ENCODE peak calls at places on chromosomes 16 and 17, in six cellular contexts. R is prostate gland, Z is K562, W is uterus, K is ovary, Y is IMR-90. B is an unnamed sample.

GRCh38 chr16:67357561-67357960 is 30.9 kb downstream of the LRRC36 start:
- DNase-seq in Y (no peak), R (no peak), W (no peak), Z (no peak), K (no peak), B (no peak)

GRCh38 chr17:9336817-9337216 is 238.8 kb downstream of the STX8 start:
- DNase-seq in W (no peak), K (no peak), Z (no peak), Y (no peak), R (no peak), B (no peak)

GRCh38 chr16:79628501-79628975 is 28.0 kb upstream of the MAF start:
- DNase-seq in K (no peak), Z (no peak), W (no peak), Y (peak), R (no peak), B (no peak)

GRCh38 chr17:35242158-35242804 is 591 bp upstream of the SLFN5 start:
- DNase-seq in Z (peak), R (peak), Y (peak), W (peak), K (peak), B (peak)

GRCh38 chr17:83024205-83024971 is 55.0 kb upstream of the METRNL start:
- DNase-seq in W (no peak), Y (no peak), K (no peak), R (no peak), Z (no peak), B (peak)

GRCh38 chr17:68290955-68291835 is at the start of the genes ARSG and SLC16A6:
- DNase-seq in W (no peak), Y (peak), R (peak), Z (peak), K (peak), B (peak)

GRCh38 chr16:84737658-84738057 is 37.9 kb downstream of the USP10 start:
- DNase-seq in W (no peak), R (peak), Z (no peak), K (no peak), Y (no peak), B (no peak)

GRCh38 chr17:34637548-34638525 is 58.5 kb downstream of the TMEM132E start:
- DNase-seq in Y (peak), R (peak), K (peak), Z (peak), W (peak), B (peak)

GRCh38 chr17:29024456-29024952 is 18.4 kb upstream of the PIPOX start:
- DNase-seq in W (no peak), Z (no peak), R (no peak), Y (no peak), K (no peak), B (no peak)

GRCh38 chr16:4214215-4214621 is 27.7 kb downstream of the SRL start:
- DNase-seq in K (peak), W (peak), Z (no peak), Y (peak), R (no peak), B (peak)

GRCh38 chr16:47262938-47263337 is 119.2 kb upstream of the NETO2 start:
- DNase-seq in W (no peak), R (no peak), Y (peak), Z (no peak), K (no peak), B (no peak)

GRCh38 chr17:73510981-73511442 is 133.2 kb downstream of the SDK2 start:
- DNase-seq in Z (no peak), R (no peak), W (no peak), K (no peak), Y (no peak), B (no peak)

GRCh38 chr16:10009691-10010090 is 172.5 kb downstream of the GRIN2A start:
- DNase-seq in W (no peak), K (no peak), R (no peak), Z (no peak), Y (no peak), B (no peak)

GRCh38 chr17:58525239-58525638 is 10.8 kb upstream of the MTMR4 start:
- DNase-seq in K (peak), R (no peak), Y (peak), W (peak), Z (no peak), B (peak)

GRCh38 chr17:81294512-81295030 is 536 bp downstream of the SLC38A10 start:
- DNase-seq in Y (peak), Z (peak), R (no peak), W (peak), K (peak), B (peak)

GRCh38 chr17:6374271-6374691 is 60.6 kb downstream of the AIPL1 start:
- DNase-seq in Y (peak), Z (no peak), R (no peak), K (no peak), W (no peak), B (no peak)

GRCh38 chr17:4509402-4509801 is 10.7 kb downstream of the SPNS2 start:
- DNase-seq in W (no peak), K (no peak), Y (no peak), Z (peak), R (no peak), B (no peak)
- H3K27ac ChIP-seq in W (peak), K (no peak), Y (no peak), Z (no peak), R (no peak), B (peak)

GRCh38 chr16:25106567-25107465 is 4.7 kb upstream of the LCMT1 start:
- DNase-seq in R (peak), Z (peak), W (peak), K (peak), Y (peak), B (peak)
- TF ChIP-seq CTCF in R (no peak), Z (peak), W (no peak), K (peak), Y (peak), B (peak)

DNA sequence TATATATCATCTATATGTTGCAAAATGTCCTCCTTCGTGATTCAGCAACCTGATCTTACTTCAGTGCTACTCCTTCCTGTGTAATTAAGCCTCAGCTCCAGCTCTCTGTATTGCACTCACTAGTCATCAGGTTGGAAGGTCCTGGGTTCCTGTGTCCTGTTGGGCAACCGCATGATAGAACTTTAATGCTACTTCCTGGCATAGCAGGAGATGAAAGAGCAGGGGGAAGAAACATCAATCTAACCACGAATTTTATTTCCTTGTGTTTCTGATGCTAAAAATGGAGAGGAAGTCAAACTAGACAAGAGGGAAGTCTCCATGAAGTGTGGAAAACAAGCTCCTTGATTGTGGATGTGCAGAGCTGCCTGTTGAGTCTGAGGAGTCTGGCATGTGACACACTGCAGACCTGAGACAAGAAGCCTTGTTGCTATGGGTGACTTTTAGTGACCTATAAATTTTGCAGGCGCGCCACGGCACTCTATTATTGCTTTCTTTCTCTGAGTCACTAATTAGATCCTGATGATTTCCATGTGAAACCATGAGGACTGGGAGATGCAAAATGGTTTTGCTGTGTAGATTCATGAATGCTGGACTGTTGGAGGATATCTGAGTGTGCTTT is 25.6 kb downstream of the IGSF6 start:
- DNase-seq in R (no peak), Y (peak), W (peak), Z (no peak), K (no peak), B (peak)
- H3K27ac ChIP-seq in R (no peak), Y (peak), W (peak), Z (no peak), K (no peak), B (no peak)

GRCh38 chr16:24696699-24697098 is 32.8 kb upstream of the TNRC6A start:
- DNase-seq in W (no peak), Y (no peak), K (no peak), R (no peak), Z (no peak), B (no peak)

GRCh38 chr16:24698314-24698713 is 31.1 kb upstream of the TNRC6A start:
- DNase-seq in Y (no peak), K (no peak), W (no peak), R (peak), Z (no peak), B (no peak)

GRCh38 chr16:24701521-24701951 is 27.9 kb upstream of the TNRC6A start:
- DNase-seq in Y (peak), R (no peak), K (no peak), W (peak), Z (no peak), B (peak)

GRCh38 chr16:24699151-24699723 is 30.2 kb upstream of the TNRC6A start:
- DNase-seq in R (no peak), Z (no peak), Y (no peak), W (no peak), K (no peak), B (no peak)

GRCh38 chr16:24700549-24701392 is 28.7 kb upstream of the TNRC6A start:
- DNase-seq in Z (no peak), R (peak), K (peak), Y (peak), W (peak), B (peak)
- TF ChIP-seq CTCF in Z (peak), R (no peak), K (peak), Y (peak), W (peak), B (no peak)

GRCh38 chr16:56861756-56862155 is 3.3 kb upstream of the SLC12A3 start:
- DNase-seq in R (no peak), Y (no peak), Z (no peak), K (no peak), W (no peak), B (no peak)
- H3K27ac ChIP-seq in R (no peak), Y (no peak), Z (no peak), K (no peak), W (no peak), B (no peak)

GRCh38 chr16:6363891-6364607 is 968.6 kb upstream of the RBFOX1 start:
- DNase-seq in Y (no peak), W (no peak), K (no peak), Z (no peak), R (no peak), B (no peak)

GRCh38 chr16:6362321-6362720 is 970.3 kb upstream of the RBFOX1 start:
- DNase-seq in K (no peak), Z (no peak), W (no peak), Y (no peak), R (no peak), B (no peak)

GRCh38 chr16:6356881-6357280 is 975.8 kb upstream of the RBFOX1 start:
- DNase-seq in Y (no peak), R (no peak), W (no peak), Z (no peak), K (no peak), B (no peak)

GRCh38 chr16:6360641-6361040 is 972.0 kb upstream of the RBFOX1 start:
- DNase-seq in R (no peak), W (no peak), K (no peak), Y (no peak), Z (no peak), B (no peak)
- TF ChIP-seq CTCF in R (no peak), W (no peak), K (no peak), Y (no peak), Z (no peak), B (no peak)

GRCh38 chr16:17359778-17360177 is 111.0 kb downstream of the XYLT1 start:
- DNase-seq in R (no peak), W (no peak), Z (no peak), K (no peak), Y (peak), B (no peak)
- H3K27ac ChIP-seq in R (no peak), W (no peak), Z (no peak), K (no peak), Y (no peak), B (peak)

GRCh38 chr17:63697341-63698286 is 2.3 kb downstream of the LIMD2 start:
- DNase-seq in W (no peak), R (no peak), Z (peak), K (peak), Y (no peak), B (peak)

GRCh38 chr17:63695889-63696288 is 4.0 kb downstream of the LIMD2 start:
- DNase-seq in W (no peak), Y (no peak), Z (no peak), R (no peak), K (no peak), B (no peak)

GRCh38 chr17:63698381-63698885 is 1.5 kb downstream of the LIMD2 start:
- DNase-seq in W (no peak), Y (no peak), R (no peak), Z (no peak), K (no peak), B (no peak)

GRCh38 chr17:63694974-63695773 is 4.8 kb downstream of the LIMD2 start:
- DNase-seq in Z (no peak), R (no peak), Y (no peak), W (no peak), K (no peak), B (no peak)

DNA sequence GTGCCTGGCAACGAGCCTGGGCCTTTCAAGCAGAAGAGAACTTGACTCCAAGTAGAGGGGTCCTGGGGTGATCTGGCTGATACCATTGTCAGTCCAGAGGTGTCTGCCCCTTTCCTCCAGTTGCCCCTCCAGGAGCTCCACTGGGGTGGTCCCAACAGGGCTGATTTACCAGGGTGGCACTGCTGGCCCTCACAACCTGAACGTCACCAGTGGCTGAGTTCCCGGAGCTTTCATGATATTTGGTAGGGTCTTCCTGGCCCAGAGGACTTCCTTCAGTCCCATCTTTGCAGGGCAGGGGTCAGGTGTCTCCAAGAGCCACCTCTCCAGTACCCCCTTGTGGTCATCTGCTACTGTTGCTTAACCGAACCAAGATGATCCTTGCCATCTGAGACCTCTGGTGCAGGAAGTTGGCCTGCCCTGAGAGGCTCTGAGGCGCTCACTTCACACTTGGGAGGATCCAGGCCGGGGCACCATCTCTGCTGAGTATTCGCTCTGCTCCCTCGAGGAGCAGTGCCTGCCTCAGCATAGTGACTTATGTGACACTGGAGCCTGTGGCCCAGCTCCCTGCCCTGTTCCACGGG is 3.5 kb downstream of the LIMD2 start:
- DNase-seq in R (no peak), Z (peak), W (no peak), Y (no peak), K (no peak), B (peak)
- TF ChIP-seq CTCF in R (no peak), Z (peak), W (no peak), Y (peak), K (no peak), B (peak)